ENCODE peak calls at places on chromosomes 4 and X, in six cellular contexts. C is right atrium auricular region, H is IMR-90, V is esophagus muscularis mucosa, E is H1, B is pancreas. G is an unnamed sample. For H3K4me1, the result is how much of the 10 kb centered on the place peaks cover.

GRCh38 chr4:149047368-149047767 is 605.2 kb upstream of the NR3C2 start:
- DNase-seq in H (peak), V (no peak), B (no peak), E (no peak), C (no peak), G (peak)

GRCh38 chrX:107646736-107647135 is 18.4 kb downstream of the PRPS1 start:
- DNase-seq in H (no peak), C (no peak), B (no peak), V (no peak), E (no peak), G (no peak)

GRCh38 chr4:108396900-108397299 is 223.5 kb upstream of the RPL34 start:
- DNase-seq in E (no peak), H (no peak), C (no peak), V (peak), B (no peak), G (peak)

GRCh38 chr4:61638600-61638999 is 438.5 kb downstream of the ADGRL3 start:
- DNase-seq in V (no peak), C (no peak), B (no peak), H (peak), E (no peak), G (no peak)

GRCh38 chr4:44121210-44121609 is 327.4 kb downstream of the KCTD8 start:
- DNase-seq in B (no peak), V (no peak), C (no peak), H (no peak), E (no peak), G (peak)

GRCh38 chrX:49176421-49177326 is 5.0 kb downstream of the PLP2 start:
- DNase-seq in H (no peak), C (no peak), B (no peak), E (no peak), V (no peak), G (peak)

GRCh38 chr4:89023140-89023539 is 33.8 kb downstream of the FAM13A start:
- DNase-seq in B (no peak), C (no peak), H (no peak), E (no peak), V (no peak), G (no peak)

GRCh38 chr4:18020145-18020670 is 1.3 kb downstream of the LCORL start:
- DNase-seq in B (no peak), C (no peak), V (no peak), H (peak), E (no peak), G (no peak)

GRCh38 chr4:85603437-85604336 is 128.7 kb downstream of the ARHGAP24 start:
- DNase-seq in C (no peak), B (no peak), V (no peak), E (no peak), H (no peak), G (no peak)

GRCh38 chrX:120773801-120774200 is 101.9 kb downstream of the CT47B1 start:
- DNase-seq in B (no peak), C (no peak), E (no peak), V (no peak), H (no peak), G (no peak)

GRCh38 chr4:163603246-163603645 is 108.8 kb downstream of the TMA16 start:
- DNase-seq in B (no peak), H (peak), V (no peak), E (no peak), C (no peak), G (no peak)

GRCh38 chrX:40006025-40007017 is 91.4 kb downstream of the BCOR start:
- DNase-seq in B (peak), C (no peak), H (no peak), E (no peak), V (no peak), G (no peak)

GRCh38 chrX:70508296-70508911 is 63.8 kb downstream of the DLG3 start:
- DNase-seq in C (no peak), B (no peak), H (peak), V (no peak), E (no peak), G (no peak)

GRCh38 chr4:185204238-185204910 is 574 bp upstream of the CFAP97 start:
- DNase-seq in B (no peak), E (no peak), C (no peak), V (no peak), H (peak), G (peak)

GRCh38 chr4:181432347-181432746 is 810.9 kb upstream of the TENM3 start:
- DNase-seq in V (no peak), E (peak), B (no peak), H (no peak), C (no peak), G (no peak)

GRCh38 chr4:74969507-74970474 is 36.9 kb downstream of the PARM1 start:
- DNase-seq in B (no peak), H (no peak), V (no peak), E (no peak), C (no peak), G (no peak)

GRCh38 chr4:25981749-25982148 is 67.7 kb downstream of the SMIM20 start:
- DNase-seq in E (no peak), C (no peak), H (no peak), B (no peak), V (no peak), G (no peak)

GRCh38 chrX:50497067-50497466 is 26.4 kb upstream of the DGKK start:
- DNase-seq in H (no peak), E (no peak), V (no peak), B (no peak), C (no peak), G (no peak)

GRCh38 chrX:124242160-124242559 is 90.3 kb upstream of the TEX13D start:
- DNase-seq in B (no peak), V (no peak), C (no peak), E (no peak), H (no peak), G (no peak)

GRCh38 chr4:81196126-81196650 is 18.8 kb downstream of the PRKG2 start:
- DNase-seq in C (no peak), B (no peak), V (no peak), E (no peak), H (no peak), G (peak)

GRCh38 chr4:146235654-146236570 is 21.6 kb downstream of the REELD1 start:
- DNase-seq in E (no peak), C (no peak), H (no peak), B (no peak), V (peak), G (no peak)

GRCh38 chr4:110484767-110485166 is 8.8 kb downstream of the ENPEP start:
- DNase-seq in H (peak), B (no peak), V (no peak), C (no peak), E (no peak), G (peak)

GRCh38 chr4:6598127-6598526 is 23.1 kb downstream of the MAN2B2 start:
- DNase-seq in V (no peak), E (no peak), B (no peak), H (no peak), C (no peak), G (no peak)

GRCh38 chrX:12984629-12985303 is 9.9 kb downstream of the TMSB4X start:
- DNase-seq in C (no peak), B (peak), E (no peak), H (peak), V (no peak), G (peak)

GRCh38 chrX:18643243-18643642 is 28.7 kb downstream of the RS1 start:
- DNase-seq in C (no peak), B (no peak), H (no peak), E (no peak), V (no peak), G (no peak)

GRCh38 chrX:155819966-155820491 is 61.1 kb upstream of the VAMP7 start:
- DNase-seq in H (peak), V (no peak), B (peak), E (peak), C (peak), G (peak)

GRCh38 chr4:101647710-101648034 is 142.9 kb upstream of the BANK1 start:
- DNase-seq in E (no peak), H (no peak), B (no peak), V (no peak), C (no peak), G (no peak)

DNA sequence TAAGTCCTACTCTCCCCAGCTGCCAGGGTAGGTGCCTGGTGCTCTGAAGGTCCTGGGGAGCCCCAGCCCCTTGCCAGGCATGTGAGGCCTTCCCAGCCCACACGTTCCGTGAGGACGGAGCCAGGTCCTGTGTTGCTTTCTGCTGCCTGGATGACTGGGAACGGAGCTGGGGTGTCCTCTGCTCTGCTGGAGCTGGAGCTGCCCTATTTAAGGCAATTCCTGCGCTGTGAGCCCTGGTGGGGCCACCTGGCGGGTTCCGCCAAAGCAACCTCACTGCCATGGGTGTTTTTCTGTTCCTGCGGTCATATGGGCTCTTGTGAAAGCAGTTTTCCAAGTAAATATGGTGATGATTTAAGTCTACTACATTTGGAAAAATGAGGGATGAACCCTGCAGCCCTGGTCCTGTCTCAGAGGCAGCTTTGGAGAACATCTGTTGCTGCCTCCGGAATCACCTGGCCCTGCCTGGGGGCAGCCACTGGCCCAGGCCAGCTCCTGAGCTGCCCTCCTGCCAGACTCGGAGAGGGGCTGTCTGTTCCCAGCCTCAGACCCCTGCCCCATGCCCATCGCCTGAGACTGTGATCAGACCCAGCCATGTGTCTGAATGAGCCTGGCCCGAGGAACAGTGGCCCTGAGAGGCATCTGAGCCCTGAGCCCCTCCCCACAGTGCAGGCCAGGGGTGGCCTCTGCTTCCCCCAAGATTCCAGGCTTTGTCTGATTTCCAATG is 33.2 kb downstream of the FGFRL1 start:
- DNase-seq in B (peak), C (no peak), E (no peak), V (no peak), H (no peak), G (no peak)
- H3K4me1 ChIP-seq in B (under half), C (under half), E (under half), V (half or more), H (under half), G (under half)

GRCh38 chr4:127857641-127858040 is 23.1 kb upstream of the PLK4 start:
- DNase-seq in V (no peak), B (no peak), H (no peak), C (no peak), E (no peak), G (no peak)
- H3K27ac ChIP-seq in V (no peak), B (no peak), H (no peak), C (no peak), E (no peak), G (peak)

DNA sequence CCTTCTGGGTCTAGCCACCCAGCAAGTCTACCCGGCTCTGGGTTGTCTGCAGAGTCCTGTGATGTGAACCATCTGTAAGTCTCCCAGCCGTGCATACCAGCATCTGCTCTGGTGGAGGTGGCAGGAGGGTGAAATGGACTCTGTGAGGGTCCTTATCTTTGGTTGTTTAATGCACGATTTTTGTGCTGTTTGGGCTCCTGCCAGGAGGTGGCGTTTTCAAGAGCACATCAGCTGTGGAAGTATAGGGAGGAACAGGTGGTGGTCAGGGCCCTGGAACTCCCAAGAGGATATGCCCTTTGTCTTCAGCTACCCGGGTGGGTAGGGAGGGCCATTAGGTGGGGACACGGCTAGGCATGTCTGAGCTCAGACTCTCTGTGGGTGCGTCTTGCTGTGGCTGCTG is 66.5 kb upstream of the ZFP42 start:
- DNase-seq in E (peak), B (no peak), V (no peak), C (no peak), H (no peak), G (no peak)
- TF ChIP-seq CTCF in E (peak), B (no peak), V (no peak), C (no peak), H (no peak), G (no peak)

GRCh38 chr4:7906171-7906581 is 33.5 kb downstream of the AFAP1 start:
- DNase-seq in B (no peak), H (peak), C (no peak), V (no peak), E (no peak), G (no peak)
- H3K4me1 ChIP-seq in B (under half), H (half or more), C (under half), V (half or more), E (under half), G (under half)

G was measured in foreskin keratinocyte.